ENCODE peak calls at places on chromosome 1, in seven cellular contexts. V, O, X, Q, N, C and D are unnamed samples.

GRCh38 chr1:35836734-35837133 is 28.9 kb downstream of the AGO4 start:
- DNase-seq in V (no peak), O (no peak), X (no peak), Q (no peak), N (no peak), C (no peak), D (no peak)

GRCh38 chr1:179814513-179814838 is 63.1 kb downstream of the TOR1AIP2 start:
- DNase-seq in V (no peak), O (no peak), X (no peak), Q (no peak), N (no peak), C (no peak), D (no peak)

GRCh38 chr1:39295901-39296300 is 91.4 kb downstream of the MACF1 start:
- DNase-seq in V (no peak), O (no peak), X (no peak), Q (no peak), N (no peak), C (no peak), D (no peak)

GRCh38 chr1:24641646-24642151 is 1.4 kb upstream of the SRRM1 start:
- DNase-seq in V (no peak), O (peak; percentile 31), X (peak; percentile 18), Q (peak; percentile 45), N (peak; percentile 9), C (peak; percentile 47), D (peak; percentile 38)

GRCh38 chr1:221740941-221741363 is 937 bp downstream of the DUSP10 start:
- DNase-seq in V (no peak), O (no peak), X (peak; percentile 16), Q (peak; percentile 1), N (no peak), C (no peak), D (no peak)

GRCh38 chr1:172745014-172745413 is 86.1 kb downstream of the FASLG start:
- DNase-seq in V (no peak), O (peak; percentile 37), X (peak; percentile 22), Q (peak; percentile 85), N (peak; percentile 48), C (peak; percentile 90), D (peak; percentile 68)

GRCh38 chr1:41313661-41314131 is 47.5 kb upstream of the FOXO6 start:
- DNase-seq in V (no peak), O (no peak), X (peak; percentile 47), Q (peak; percentile 38), N (peak; percentile 53), C (peak; percentile 26), D (peak; percentile 55)

GRCh38 chr1:3778590-3779264 is 6.2 kb downstream of the SMIM1 start:
- DNase-seq in V (no peak), O (no peak), X (no peak), Q (no peak), N (no peak), C (no peak), D (no peak)

GRCh38 chr1:23699280-23700179 is 7.9 kb downstream of the RPL11 start:
- DNase-seq in V (no peak), O (no peak), X (no peak), Q (no peak), N (no peak), C (no peak), D (no peak)

GRCh38 chr1:167272375-167272957 is 51.8 kb downstream of the POU2F1 start:
- DNase-seq in V (no peak), O (no peak), X (no peak), Q (no peak), N (no peak), C (no peak), D (no peak)

GRCh38 chr1:76210130-76210529 is 135.6 kb downstream of the ST6GALNAC3 start:
- DNase-seq in V (no peak), O (no peak), X (no peak), Q (peak; percentile 39), N (no peak), C (no peak), D (no peak)

GRCh38 chr1:116990612-116991151 is 10.9 kb upstream of the CD101 start:
- DNase-seq in V (peak; percentile 60), O (no peak), X (no peak), Q (no peak), N (no peak), C (peak; percentile 99), D (no peak)

GRCh38 chr1:1929639-1930545 is 10.8 kb upstream of the TMEM52 start:
- DNase-seq in V (no peak), O (no peak), X (no peak), Q (no peak), N (no peak), C (no peak), D (no peak)
- TF ChIP-seq CTCF in V (no peak), O (no peak), X (no peak), Q (no peak), N (no peak), C (no peak), D (no peak)

GRCh38 chr1:174153085-174153824 is 6.1 kb upstream of the RABGAP1L start:
- DNase-seq in V (no peak), O (no peak), X (no peak), Q (peak; percentile 37), N (no peak), C (no peak), D (no peak)
- TF ChIP-seq CTCF in V (no peak), O (no peak), X (no peak), Q (no peak), N (no peak), C (no peak), D (no peak)

DNA sequence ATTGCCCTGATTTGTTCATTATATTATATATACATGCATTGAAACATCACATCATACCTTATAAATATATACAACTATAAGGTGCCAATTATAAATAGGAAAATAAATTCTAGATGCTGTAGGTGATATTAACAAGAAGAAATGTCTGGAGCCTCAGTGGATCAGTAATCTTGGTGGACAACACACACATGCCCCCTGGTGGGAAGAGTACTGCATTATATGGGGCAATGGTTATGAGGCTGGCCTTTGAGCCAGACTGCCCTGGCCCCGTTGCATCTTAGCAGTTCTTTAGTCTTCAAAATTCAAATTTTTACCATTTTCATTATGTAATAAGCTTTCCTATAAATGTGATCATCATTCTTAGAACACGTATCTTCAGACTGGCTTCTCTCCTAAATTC is 335.0 kb upstream of the GREM2 start:
- DNase-seq in V (no peak), O (no peak), X (peak; percentile 42), Q (peak; percentile 63), N (peak; percentile 47), C (peak; percentile 40), D (peak; percentile 31)
- TF ChIP-seq CTCF in V (no peak), O (no peak), X (peak; percentile 72), Q (peak; percentile 82), N (peak; percentile 55), C (peak; percentile 54), D (peak; percentile 44)

DNA sequence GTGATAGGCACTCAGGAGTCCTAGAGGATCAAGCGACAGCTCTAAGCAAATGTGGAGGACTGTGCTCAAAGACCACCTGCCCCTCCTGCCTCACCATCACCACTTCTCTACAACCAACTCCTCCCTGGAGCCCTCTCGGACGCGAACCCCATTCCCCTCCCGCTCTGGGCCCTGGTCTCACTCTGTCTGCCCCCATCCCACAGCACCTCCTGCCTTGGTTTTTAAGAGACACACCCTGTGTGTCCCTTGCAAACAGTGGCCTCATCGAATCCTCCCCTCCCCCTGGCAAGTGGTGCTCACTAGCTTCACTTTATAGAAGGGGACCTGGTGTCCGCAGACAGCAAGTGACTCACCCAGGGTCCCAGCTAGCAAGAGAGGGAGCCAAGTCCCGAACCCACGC is 28.8 kb downstream of the EPHA8 start:
- DNase-seq in V (no peak), O (no peak), X (no peak), Q (no peak), N (no peak), C (no peak), D (no peak)
- TF ChIP-seq CTCF in V (no peak), O (no peak), X (no peak), Q (no peak), N (no peak), C (no peak), D (no peak)

GRCh38 chr1:151457911-151458882 is 1.1 kb downstream of the POGZ start:
- DNase-seq in V (no peak), O (peak; percentile 89), X (peak; percentile 89), Q (peak; percentile 65), N (peak; percentile 65), C (peak; percentile 91), D (peak; percentile 80)

GRCh38 chr1:151458936-151459330 is 361 bp downstream of the POGZ start:
- DNase-seq in V (no peak), O (peak; percentile 85), X (peak; percentile 86), Q (peak; percentile 83), N (peak; percentile 59), C (peak; percentile 82), D (peak; percentile 72)

GRCh38 chr1:151455966-151456365 is 3.3 kb downstream of the POGZ start:
- DNase-seq in V (no peak), O (no peak), X (no peak), Q (no peak), N (no peak), C (peak; percentile 34), D (no peak)

GRCh38 chr1:151459331-151460046 is at the start of gene POGZ:
- DNase-seq in V (peak; percentile 87), O (peak; percentile 94), X (peak; percentile 94), Q (peak; percentile 98), N (peak; percentile 94), C (peak; percentile 99), D (peak; percentile 91)

GRCh38 chr1:151455231-151455630 is 4.1 kb downstream of the POGZ start:
- DNase-seq in V (no peak), O (no peak), X (no peak), Q (no peak), N (no peak), C (no peak), D (no peak)
- TF ChIP-seq CTCF in V (no peak), O (no peak), X (no peak), Q (no peak), N (no peak), C (no peak), D (no peak)

GRCh38 chr1:215502081-215502480 is 65.0 kb upstream of the KCTD3 start:
- DNase-seq in V (no peak), O (no peak), X (no peak), Q (no peak), N (no peak), C (no peak), D (no peak)
- TF ChIP-seq CTCF in V (no peak), O (no peak), X (no peak), Q (no peak), N (no peak), C (no peak), D (no peak)